ENCODE peak calls at places on chromosome 14, in nine cellular contexts. W is activated T-helper 1 cell treated with anti-CD3 and anti-CD28 coated beads, Interleukin-12 subunit alpha, Interleukin-12 subunit beta, Interleukin-2, Interleukin-4 antibody, amounts not matched to agents 30 ng/mL and 10 ng/mL and 1 ng/mL, durations not matched to agents 14 hours and 24 hours and 36 hours; H is GM12878; N is natural killer cell; E is H54; M is ELR; R is T follicular helper cell; F is non-pigmented ciliary epithelial cell; Q is NCI-H1105. P is an unnamed sample.

GRCh38 chr14:91245029-91245428 is 525 bp upstream of the GPR68 start:
- DNase-seq in W (peak), Q (no peak), H (no peak), R (peak), E (no peak), M (no peak), F (no peak), N (no peak), P (peak)

GRCh38 chr14:95478309-95478708 is 38.1 kb downstream of the SYNE3 start:
- DNase-seq in R (no peak), N (no peak), W (no peak), M (no peak), Q (no peak), E (no peak), H (no peak), F (no peak), P (no peak)

GRCh38 chr14:104444159-104445030 is 135.2 kb upstream of the C14orf180 start:
- DNase-seq in H (no peak), F (no peak), W (no peak), M (no peak), N (no peak), E (no peak), R (no peak), Q (no peak), P (no peak)

GRCh38 chr14:100835278-100836052 is 9.5 kb downstream of the MEG3 start:
- DNase-seq in M (no peak), N (no peak), R (no peak), H (no peak), W (no peak), Q (no peak), F (no peak), E (no peak), P (no peak)

GRCh38 chr14:63564318-63564717 is 21.1 kb upstream of the PPP2R5E start:
- DNase-seq in E (peak), F (no peak), M (no peak), Q (no peak), R (no peak), N (no peak), H (no peak), W (no peak), P (no peak)

GRCh38 chr14:61409782-61410181 is 88.4 kb downstream of the PRKCH start:
- DNase-seq in Q (peak), R (no peak), W (no peak), H (no peak), N (no peak), E (no peak), F (no peak), M (no peak), P (no peak)

GRCh38 chr14:23605931-23606585 is 27.5 kb upstream of the JPH4 start:
- DNase-seq in E (no peak), W (no peak), M (no peak), N (no peak), H (peak), Q (no peak), R (no peak), F (no peak), P (no peak)

GRCh38 chr14:50932592-50933500 is 11.4 kb downstream of the PYGL start:
- DNase-seq in F (no peak), H (no peak), N (no peak), Q (no peak), R (no peak), W (no peak), M (no peak), E (no peak), P (no peak)

GRCh38 chr14:20686386-20687143 is 2.0 kb upstream of the ANG start:
- DNase-seq in E (no peak), W (no peak), Q (no peak), M (no peak), R (no peak), N (no peak), F (no peak), H (no peak), P (no peak)

GRCh38 chr14:91038439-91038838 is 22.0 kb downstream of the RPS6KA5 start:
- DNase-seq in Q (no peak), F (no peak), N (no peak), R (no peak), M (peak), H (no peak), E (no peak), W (no peak), P (no peak)

GRCh38 chr14:69238883-69239282 is 21.1 kb upstream of the GALNT16 start:
- DNase-seq in Q (no peak), F (no peak), N (no peak), R (no peak), M (no peak), H (no peak), W (no peak), E (no peak), P (no peak)

GRCh38 chr14:104682107-104682593 is 7.3 kb upstream of the INF2 start:
- DNase-seq in F (no peak), Q (no peak), R (no peak), N (no peak), H (no peak), E (no peak), W (no peak), M (peak), P (no peak)